ENCODE peak calls at places on chromosomes 16 and 17, in eight cellular contexts. N is tibial artery; X is CD8-positive, alpha-beta memory T cell; F is GM23248; T is left ventricle myocardium inferior; M is A549; K is AG10803; Y is CD8-positive, alpha-beta T cell. U is an unnamed sample.

GRCh38 chr16:28192811-28193529 is 18.8 kb downstream of the XPO6 start:
- DNase-seq in N (no peak), X (peak; percentile 82), F (no peak), T (no peak), M (no peak), K (no peak), Y (peak; percentile 60), U (no peak)

GRCh38 chr16:88713054-88713453 is 6.8 kb downstream of the CTU2 start:
- DNase-seq in N (no peak), X (no peak), F (no peak), T (no peak), M (no peak), K (no peak), Y (no peak), U (no peak)

GRCh38 chr17:21288581-21289017 is 4.1 kb downstream of the MAP2K3 start:
- DNase-seq in N (no peak), X (no peak), F (peak; percentile 47), T (no peak), M (no peak), K (no peak), Y (no peak), U (no peak)

GRCh38 chr17:62781356-62781755 is 26.8 kb downstream of the MARCHF10 start:
- DNase-seq in N (no peak), X (no peak), F (peak; percentile 64), T (no peak), M (no peak), K (peak; percentile 90), Y (no peak), U (no peak)

GRCh38 chr16:85416267-85417109 is 196.6 kb upstream of the GSE1 start:
- DNase-seq in N (no peak), X (peak; percentile 64), F (peak; percentile 61), T (peak; percentile 60), M (peak; percentile 67), K (peak; percentile 31), Y (peak; percentile 53), U (no peak)

GRCh38 chr16:2468725-2469398 is 2.2 kb upstream of the NTN3 start:
- DNase-seq in N (no peak), X (no peak), F (no peak), T (no peak), M (no peak), K (no peak), Y (no peak), U (no peak)

GRCh38 chr16:7318661-7319060 is 14.0 kb upstream of the RBFOX1 start:
- DNase-seq in N (no peak), X (no peak), F (no peak), T (no peak), M (no peak), K (no peak), Y (no peak), U (no peak)

GRCh38 chr17:78019367-78019975 is 61.0 kb downstream of the TNRC6C start:
- DNase-seq in N (no peak), X (no peak), F (peak; percentile 58), T (no peak), M (peak; percentile 53), K (peak; percentile 63), Y (no peak), U (no peak)

GRCh38 chr17:27418366-27418615 is 38.0 kb upstream of the KSR1 start:
- DNase-seq in N (no peak), X (no peak), F (no peak), T (no peak), M (no peak), K (no peak), Y (no peak), U (no peak)

GRCh38 chr17:14918540-14918939 is 346.6 kb downstream of the PMP22 start:
- DNase-seq in N (no peak), X (no peak), F (peak; percentile 32), T (no peak), M (peak; percentile 8), K (peak; percentile 35), Y (no peak), U (no peak)

GRCh38 chr17:61381537-61381936 is 18.1 kb upstream of the TBX2 start:
- DNase-seq in N (no peak), X (no peak), F (no peak), T (no peak), M (no peak), K (peak; percentile 38), Y (no peak), U (peak; percentile 27)

GRCh38 chr17:266701-267656 is 85.5 kb upstream of the DOC2B start:
- DNase-seq in N (peak; percentile 65), X (no peak), F (peak; percentile 35), T (peak; percentile 48), M (no peak), K (no peak), Y (no peak), U (peak; percentile 28)

GRCh38 chr16:2370725-2371124 is 30.2 kb upstream of the ABCA3 start:
- DNase-seq in N (no peak), X (no peak), F (no peak), T (no peak), M (no peak), K (no peak), Y (no peak), U (no peak)

GRCh38 chr17:8124350-8125195 is 667 bp upstream of the HES7 start:
- DNase-seq in N (no peak), X (peak; percentile 7), F (peak; percentile 63), T (no peak), M (peak; percentile 53), K (peak; percentile 34), Y (no peak), U (no peak)

GRCh38 chr16:22380529-22380928 is 6.1 kb upstream of the CDR2 start:
- DNase-seq in N (no peak), X (no peak), F (peak; percentile 37), T (no peak), M (no peak), K (peak; percentile 65), Y (no peak), U (no peak)

GRCh38 chr17:6660101-6660500 is 8.5 kb downstream of the C17orf100 start:
- DNase-seq in N (no peak), X (no peak), F (no peak), T (no peak), M (no peak), K (no peak), Y (no peak), U (no peak)

GRCh38 chr16:57391308-57391699 is 13.3 kb upstream of the CCL17 start:
- DNase-seq in N (no peak), X (no peak), F (no peak), T (no peak), M (no peak), K (no peak), Y (no peak), U (no peak)

GRCh38 chr17:42276609-42277341 is 584 bp upstream of the STAT5B start:
- DNase-seq in N (peak; percentile 86), X (no peak), F (peak; percentile 84), T (peak; percentile 70), M (peak; percentile 66), K (peak; percentile 73), Y (no peak), U (no peak)

GRCh38 chr17:77723071-77723908 is 235.2 kb upstream of the TNRC6C start:
- DNase-seq in N (no peak), X (no peak), F (no peak), T (peak; percentile 38), M (no peak), K (no peak), Y (no peak), U (no peak)

GRCh38 chr16:24255446-24256352 is at the start of gene CACNG3:
- DNase-seq in N (no peak), X (peak; percentile 27), F (peak; percentile 65), T (peak; percentile 30), M (peak; percentile 10), K (peak; percentile 3), Y (no peak), U (peak; percentile 55)

DNA sequence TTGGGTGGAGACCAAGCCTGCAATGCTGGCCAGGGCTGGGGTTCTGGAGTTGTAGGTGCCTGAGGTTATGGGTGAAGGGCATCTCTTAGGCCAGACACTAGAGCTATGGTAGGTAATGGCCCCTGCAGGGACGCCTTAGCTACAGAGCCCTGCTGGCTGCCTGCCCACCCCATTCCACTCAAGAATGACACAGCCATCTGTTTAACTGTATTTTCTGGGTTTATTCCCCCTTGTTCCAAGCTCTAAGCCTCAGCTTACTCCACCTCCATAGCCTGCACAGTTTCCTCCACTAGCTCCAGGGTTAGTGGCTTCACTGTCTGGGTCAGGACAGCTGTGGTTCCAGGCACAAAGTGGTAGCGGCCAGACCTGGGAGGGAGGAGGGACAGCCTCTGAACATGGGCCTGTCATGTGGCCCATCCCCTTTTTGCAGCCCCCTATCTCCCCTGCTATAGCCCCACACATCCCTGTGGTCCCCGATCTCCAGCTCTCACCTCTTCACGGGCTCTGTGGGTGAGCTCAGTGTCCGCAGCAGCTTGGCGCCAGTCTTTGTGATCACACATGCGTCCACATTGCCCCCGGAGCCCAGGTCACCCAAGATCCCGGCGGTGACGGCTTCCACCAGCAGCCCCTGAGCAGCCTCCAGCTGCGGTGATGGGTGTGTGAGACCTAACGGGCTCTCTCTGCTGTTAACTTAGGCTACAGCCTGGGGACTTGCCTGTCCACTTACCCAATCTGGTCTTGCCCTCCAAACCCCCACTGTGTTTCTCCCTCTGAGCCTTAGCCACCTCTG is 2.1 kb downstream of the PSMB10 start:
- DNase-seq in N (no peak), X (no peak), F (no peak), T (no peak), M (no peak), K (no peak), Y (no peak), U (no peak)
- H3K4me3 ChIP-seq in N (peak overlapping the region; percentile 84), X (peak overlapping the region; percentile 97), F (peak overlapping the region; percentile 92), T (peak overlapping the region; percentile 91), M (peak overlapping the region; percentile 76), K (peak overlapping the region; percentile 98), Y (no peak overlapping the region), U (peak overlapping the region; percentile 96)

DNA sequence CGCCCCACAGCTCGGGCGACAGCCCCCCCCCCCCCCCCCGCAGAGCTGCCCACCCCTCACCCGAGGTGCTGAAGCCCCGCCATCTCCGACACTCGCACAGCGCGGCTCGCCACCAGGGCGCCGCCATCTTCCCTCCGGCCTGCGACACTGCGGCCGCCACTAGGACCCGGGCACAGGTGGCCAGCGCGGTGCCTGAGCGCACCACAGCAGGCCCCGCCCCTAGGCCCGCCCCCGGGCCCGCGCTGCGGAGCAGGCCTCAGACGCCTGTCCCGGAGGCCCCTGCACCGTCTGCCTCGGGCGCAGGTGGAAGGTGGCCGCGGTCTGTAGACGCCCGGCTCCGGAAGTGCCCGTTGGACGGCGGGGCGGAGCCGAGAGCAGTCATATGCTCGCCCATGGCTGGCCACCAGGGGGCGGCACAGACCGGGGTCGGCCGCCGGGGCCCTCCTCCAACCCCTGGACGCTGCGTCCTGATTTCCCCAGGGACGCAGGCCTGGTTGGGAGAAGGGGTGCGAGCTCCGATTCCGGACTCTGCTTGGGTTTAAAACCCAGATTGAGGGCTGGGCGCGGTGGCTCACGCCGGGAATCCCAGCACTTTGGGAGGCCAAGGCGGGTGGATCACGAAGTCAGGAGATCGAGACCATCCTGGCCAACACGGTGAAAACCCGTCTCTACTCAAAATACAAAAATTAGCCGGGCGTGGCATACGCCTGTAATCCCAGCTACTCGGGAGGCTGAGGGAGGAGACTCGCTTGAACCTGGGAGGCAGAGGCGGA is at the start of gene MRPL38:
- DNase-seq in N (peak; percentile 96), X (peak; percentile 95), F (peak; percentile 95), T (peak; percentile 91), M (peak; percentile 98), K (peak; percentile 90), Y (peak; percentile 89), U (peak; percentile 83)
- H3K4me3 ChIP-seq in N (peak within 1 kb of the TSS; percentile 79), X (peak within 1 kb of the TSS; percentile 64), F (peak within 1 kb of the TSS; percentile 79), T (peak within 1 kb of the TSS; percentile 97), M (peak within 1 kb of the TSS; percentile 87), K (peak within 1 kb of the TSS; percentile 77), Y (peak within 1 kb of the TSS; percentile 77), U (peak within 1 kb of the TSS; percentile 86)

GRCh38 chr16:66561381-66562080 is 4.7 kb upstream of the CMTM1 start:
- DNase-seq in N (no peak), X (no peak), F (no peak), T (no peak), M (no peak), K (no peak), Y (no peak), U (no peak)
- H3K4me3 ChIP-seq in N (no peak overlapping the region), X (no peak overlapping the region), F (no peak overlapping the region), T (no peak overlapping the region), M (no peak overlapping the region), K (no peak overlapping the region), Y (no peak overlapping the region), U (no peak overlapping the region)

GRCh38 chr17:80069886-80070177 is 31.5 kb upstream of the GAA start:
- DNase-seq in N (peak; percentile 79), X (no peak), F (peak; percentile 25), T (no peak), M (no peak), K (peak; percentile 26), Y (no peak), U (no peak)
- H3K4me3 ChIP-seq in N (no peak overlapping the region), X (no peak overlapping the region), F (no peak overlapping the region), T (no peak overlapping the region), M (no peak overlapping the region), K (no peak overlapping the region), Y (no peak overlapping the region), U (no peak overlapping the region)